ENCODE peak calls at places on chromosomes 6 and 20, in five cellular contexts. P, X, C, N and V are unnamed samples.

GRCh38 chr6:3288711-3289663 is 30.2 kb downstream of the PSMG4 start:
- DNase-seq in P (no peak), X (no peak), C (no peak), N (no peak), V (no peak)

GRCh38 chr6:153129873-153130514 is 1.1 kb downstream of the RGS17 start:
- DNase-seq in P (no peak), X (no peak), C (no peak), N (no peak), V (no peak)

GRCh38 chr20:3777381-3777725 is 3.9 kb downstream of the SPEF1 start:
- DNase-seq in P (no peak), X (no peak), C (no peak), N (no peak), V (no peak)

GRCh38 chr20:46367967-46368901 is 38.2 kb downstream of the ELMO2 start:
- DNase-seq in P (no peak), X (no peak), C (no peak), N (no peak), V (no peak)

GRCh38 chr6:139334791-139335446 is 39.5 kb downstream of the CITED2 start:
- DNase-seq in P (no peak), X (no peak), C (no peak), N (no peak), V (no peak)

GRCh38 chr20:41798926-41799502 is 180.8 kb upstream of the CHD6 start:
- DNase-seq in P (no peak), X (no peak), C (no peak), N (no peak), V (no peak)

GRCh38 chr20:5535211-5535756 is 214.9 kb upstream of the SHLD1 start:
- DNase-seq in P (no peak), X (no peak), C (no peak), N (no peak), V (no peak)

GRCh38 chr6:44128020-44128917 is 915 bp downstream of the TMEM63B start:
- DNase-seq in P (peak; percentile 60), X (no peak), C (peak; percentile 67), N (peak; percentile 64), V (no peak)

GRCh38 chr6:133947302-133947900 is 5.6 kb upstream of the TBPL1 start:
- DNase-seq in P (no peak), X (no peak), C (no peak), N (no peak), V (no peak)

GRCh38 chr20:52971498-52972189 is 514 bp upstream of the TSHZ2 start:
- DNase-seq in P (no peak), X (no peak), C (no peak), N (no peak), V (no peak)

GRCh38 chr6:143629104-143630080 is 48.4 kb upstream of the PHACTR2 start:
- DNase-seq in P (peak; percentile 56), X (no peak), C (no peak), N (no peak), V (no peak)

GRCh38 chr6:138719011-138719635 is 54.4 kb upstream of the CCDC28A start:
- DNase-seq in P (no peak), X (no peak), C (no peak), N (no peak), V (no peak)

GRCh38 chr20:49287555-49288249 is 9.8 kb upstream of the ZNFX1 start:
- DNase-seq in P (no peak), X (no peak), C (no peak), N (no peak), V (no peak)

GRCh38 chr6:21887301-21888185 is 294.0 kb downstream of the SOX4 start:
- DNase-seq in P (no peak), X (no peak), C (no peak), N (peak; percentile 53), V (no peak)

GRCh38 chr6:16760536-16761468 is at the start of gene ATXN1:
- DNase-seq in P (peak; percentile 60), X (no peak), C (peak; percentile 74), N (peak; percentile 74), V (peak; percentile 66)

GRCh38 chr6:89346433-89346832 is 6.1 kb downstream of the UBE2J1 start:
- DNase-seq in P (no peak), X (no peak), C (no peak), N (no peak), V (no peak)

GRCh38 chr20:35329435-35330139 is 37.4 kb upstream of the FAM83C start:
- DNase-seq in P (peak; percentile 74), X (peak; percentile 21), C (no peak), N (no peak), V (peak; percentile 76)

GRCh38 chr20:38073307-38074010 is 39.9 kb downstream of the RPRD1B start:
- DNase-seq in P (peak; percentile 64), X (no peak), C (no peak), N (peak; percentile 77), V (no peak)

GRCh38 chr6:159680104-159680503 is 12.9 kb downstream of the SOD2 start:
- DNase-seq in P (no peak), X (no peak), C (no peak), N (no peak), V (no peak)

GRCh38 chr20:19880256-19881079 is 122.4 kb downstream of the RIN2 start:
- DNase-seq in P (no peak), X (no peak), C (no peak), N (no peak), V (no peak)

GRCh38 chr6:113347420-113347819 is 509.7 kb upstream of the MARCKS start:
- DNase-seq in P (no peak), X (no peak), C (no peak), N (no peak), V (no peak)

GRCh38 chr6:111484655-111484974 is 1.6 kb upstream of the REV3L start:
- DNase-seq in P (no peak), X (no peak), C (no peak), N (no peak), V (no peak)

GRCh38 chr6:111069722-111070406 is 17.4 kb upstream of the SLC16A10 start:
- DNase-seq in P (no peak), X (no peak), C (no peak), N (no peak), V (no peak)

GRCh38 chr6:29656157-29656556 is 735 bp upstream of the MOG start:
- DNase-seq in P (no peak), X (no peak), C (no peak), N (no peak), V (no peak)

GRCh38 chr6:55568779-55569439 is 10.1 kb downstream of the HMGCLL1 start:
- DNase-seq in P (no peak), X (no peak), C (no peak), N (no peak), V (no peak)

GRCh38 chr6:14412026-14412425 is 294.5 kb downstream of the CD83 start:
- DNase-seq in P (no peak), X (no peak), C (no peak), N (no peak), V (no peak)